ENCODE peak calls at places on chromosomes 1 and 21, in six cellular contexts. T, R, J, L, P and Y are unnamed samples.

GRCh38 chr1:197423006-197423405 is 155.0 kb downstream of the CRB1 start:
- DNase-seq in P (no peak), L (no peak), T (no peak), J (no peak), R (peak), Y (no peak)

GRCh38 chr1:12450831-12451559 is 167.0 kb downstream of the DHRS3 start:
- DNase-seq in L (no peak), T (no peak), P (no peak), J (no peak), R (no peak), Y (no peak)

GRCh38 chr1:920506-920905 is 3.2 kb upstream of the SAMD11 start:
- DNase-seq in T (no peak), J (no peak), L (no peak), P (no peak), R (no peak), Y (no peak)

GRCh38 chr1:58397187-58397820 is 149.2 kb downstream of the OMA1 start:
- DNase-seq in T (no peak), P (no peak), R (no peak), J (no peak), L (peak), Y (no peak)

GRCh38 chr1:167705250-167705649 is 16.5 kb upstream of the MPZL1 start:
- DNase-seq in T (no peak), P (no peak), R (no peak), J (no peak), L (no peak), Y (no peak)

GRCh38 chr1:203675596-203676347 is 49.1 kb downstream of the ATP2B4 start:
- DNase-seq in R (peak), P (no peak), T (no peak), J (no peak), L (no peak), Y (no peak)

GRCh38 chr1:209246660-209247059 is 336.9 kb upstream of the CAMK1G start:
- DNase-seq in J (peak), T (no peak), P (no peak), L (peak), R (peak), Y (no peak)

GRCh38 chr1:237901284-237901870 is 10.7 kb upstream of the ZP4 start:
- DNase-seq in J (peak), R (peak), T (no peak), P (no peak), L (peak), Y (no peak)

GRCh38 chr1:206921772-206922265 is at the start of gene FCMR:
- DNase-seq in R (no peak), J (no peak), T (peak), P (peak), L (no peak), Y (no peak)

GRCh38 chr1:70546726-70547125 is 135.7 kb downstream of the CTH start:
- DNase-seq in L (no peak), J (no peak), R (no peak), T (no peak), P (no peak), Y (no peak)

GRCh38 chr1:11690669-11691301 is 725 bp upstream of the DRAXIN start:
- DNase-seq in L (no peak), P (no peak), T (no peak), R (no peak), J (no peak), Y (no peak)

GRCh38 chr1:38953433-38953860 is 11.8 kb upstream of the RHBDL2 start:
- DNase-seq in J (no peak), P (no peak), L (peak), T (no peak), R (peak), Y (no peak)

GRCh38 chr21:35179990-35180557 is 131.0 kb upstream of the RUNX1 start:
- DNase-seq in R (peak), T (no peak), J (no peak), P (no peak), L (peak), Y (no peak)

GRCh38 chr21:15062566-15062965 is 2.2 kb downstream of the NRIP1 start:
- DNase-seq in P (no peak), L (peak), R (peak), J (no peak), T (no peak), Y (no peak)

GRCh38 chr1:42108309-42108708 is 44.9 kb upstream of the GUCA2B start:
- DNase-seq in J (no peak), T (no peak), P (no peak), R (no peak), L (no peak), Y (no peak)

GRCh38 chr1:38783659-38784229 is 75.8 kb downstream of the RRAGC start:
- DNase-seq in L (peak), J (no peak), P (peak), T (no peak), R (no peak), Y (no peak)

GRCh38 chr21:16773206-16773605 is 739.6 kb upstream of the CXADR start:
- DNase-seq in L (no peak), P (no peak), T (no peak), R (no peak), J (no peak), Y (no peak)

GRCh38 chr1:112267929-112268328 is 128.1 kb upstream of the CTTNBP2NL start:
- DNase-seq in J (no peak), P (no peak), R (no peak), T (peak), L (no peak), Y (peak)

GRCh38 chr1:197526736-197527371 is 248.4 kb downstream of the DENND1B start:
- DNase-seq in J (peak), R (peak), P (no peak), L (peak), T (no peak), Y (no peak)

GRCh38 chr1:94514095-94514727 is 27.3 kb downstream of the F3 start:
- DNase-seq in L (no peak), P (no peak), T (no peak), J (peak), R (peak), Y (no peak)

GRCh38 chr1:203669739-203670138 is 43.1 kb downstream of the ATP2B4 start:
- DNase-seq in P (no peak), J (peak), T (no peak), R (peak), L (peak), Y (no peak)

GRCh38 chr1:3060601-3061551 is 8.1 kb upstream of the PRDM16 start:
- DNase-seq in R (peak), P (no peak), T (no peak), L (no peak), J (no peak), Y (no peak)

GRCh38 chr1:230085178-230085515 is 18.1 kb downstream of the GALNT2 start:
- DNase-seq in P (no peak), R (peak), J (no peak), T (no peak), L (no peak), Y (no peak)

GRCh38 chr1:59768752-59769411 is 45.9 kb upstream of the HOOK1 start:
- DNase-seq in J (no peak), R (no peak), L (no peak), P (no peak), T (no peak), Y (no peak)